ENCODE peak calls at places on chromosomes 4 and X, in ten cellular contexts. X, U, P, V, F, A, Y, Z, T and O are unnamed samples.

GRCh38 chrX:38987135-38987780 is 186.0 kb downstream of the MID1IP1 start:
- DNase-seq in X (no peak), U (no peak), P (no peak), V (peak; percentile 12), F (no peak), A (peak; percentile 12), Y (no peak), Z (no peak), T (no peak), O (no peak)

GRCh38 chr4:687975-688694 is 816 bp downstream of the SLC49A3 start:
- DNase-seq in X (no peak), U (peak; percentile 60), P (no peak), V (no peak), F (no peak), A (no peak), Y (no peak), Z (no peak), T (no peak), O (peak; percentile 63)

GRCh38 chr4:122577808-122578781 is 42.8 kb downstream of the IL21 start:
- DNase-seq in X (peak; percentile 5), U (no peak), P (no peak), V (peak; percentile 43), F (peak; percentile 57), A (peak; percentile 16), Y (peak; percentile 56), Z (no peak), T (peak; percentile 23), O (no peak)

GRCh38 chrX:39152106-39152649 is 350.9 kb downstream of the MID1IP1 start:
- DNase-seq in X (peak; percentile 6), U (no peak), P (no peak), V (peak; percentile 49), F (peak; percentile 67), A (no peak), Y (peak; percentile 13), Z (no peak), T (peak; percentile 18), O (no peak)

GRCh38 chr4:16721618-16722291 is 176.7 kb downstream of the LDB2 start:
- DNase-seq in X (no peak), U (no peak), P (no peak), V (no peak), F (no peak), A (peak; percentile 89), Y (peak; percentile 94), Z (no peak), T (no peak), O (no peak)

GRCh38 chr4:106803107-106803506 is 233.0 kb downstream of the DKK2 start:
- DNase-seq in X (no peak), U (no peak), P (no peak), V (no peak), F (no peak), A (peak; percentile 10), Y (no peak), Z (no peak), T (no peak), O (no peak)

GRCh38 chr4:94412019-94413017 is 39.4 kb upstream of the PDLIM5 start:
- DNase-seq in X (peak; percentile 30), U (no peak), P (no peak), V (no peak), F (no peak), A (peak; percentile 88), Y (peak; percentile 93), Z (no peak), T (no peak), O (no peak)

GRCh38 chr4:47386146-47386545 is 77.4 kb downstream of the COMMD8 start:
- DNase-seq in X (no peak), U (no peak), P (no peak), V (no peak), F (no peak), A (no peak), Y (no peak), Z (no peak), T (no peak), O (no peak)

GRCh38 chr4:15882675-15883086 is 55.9 kb downstream of the FGFBP1 start:
- DNase-seq in X (peak; percentile 47), U (no peak), P (no peak), V (peak; percentile 33), F (peak; percentile 82), A (peak; percentile 72), Y (peak; percentile 90), Z (peak; percentile 47), T (peak; percentile 69), O (peak; percentile 53)

GRCh38 chrX:15973299-15973698 is 118.7 kb upstream of the AP1S2 start:
- DNase-seq in X (peak; percentile 29), U (no peak), P (no peak), V (peak; percentile 12), F (peak; percentile 63), A (peak; percentile 4), Y (peak; percentile 39), Z (peak; percentile 25), T (no peak), O (no peak)

GRCh38 chrX:78997870-78998558 is 52.8 kb downstream of the P2RY10 start:
- DNase-seq in X (no peak), U (no peak), P (no peak), V (no peak), F (peak; percentile 1), A (no peak), Y (no peak), Z (no peak), T (no peak), O (no peak)

GRCh38 chrX:10600479-10600878 is 19.9 kb downstream of the MID1 start:
- DNase-seq in X (no peak), U (no peak), P (no peak), V (no peak), F (no peak), A (no peak), Y (no peak), Z (no peak), T (no peak), O (no peak)
- H3K4me1 ChIP-seq in X (no peaks in the 10 kb centered on the region), U (no peaks in the 10 kb centered on the region), P (no peaks in the 10 kb centered on the region), V (peaks cover 6% of the 10 kb centered on the region), F (peaks cover 16% of the 10 kb centered on the region), A (peaks cover 2% of the 10 kb centered on the region), Y (peaks cover 8% of the 10 kb centered on the region), Z (peaks cover 6% of the 10 kb centered on the region), T (no peaks in the 10 kb centered on the region), O (no peaks in the 10 kb centered on the region)

DNA sequence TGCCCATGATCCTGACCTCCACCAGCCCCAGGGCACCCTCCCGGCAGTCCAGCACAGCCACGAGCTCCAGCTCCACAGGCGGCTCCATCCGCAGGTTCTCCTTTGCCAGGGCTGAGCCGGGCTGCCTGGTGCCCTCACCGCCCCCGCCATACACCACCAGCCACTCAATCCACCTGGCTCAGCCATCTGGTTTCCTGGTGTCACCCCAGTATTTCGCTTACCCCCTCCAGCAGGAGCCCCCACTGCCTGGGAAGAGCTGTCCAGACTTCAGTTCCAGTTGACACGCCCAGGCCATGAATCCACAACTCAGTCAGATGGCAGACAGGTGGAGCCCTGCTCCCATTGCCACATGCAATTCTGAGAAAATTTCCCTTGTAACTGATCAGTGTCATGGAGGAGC is 3.9 kb downstream of the SHISA3 start:
- DNase-seq in X (no peak), U (no peak), P (no peak), V (no peak), F (peak; percentile 28), A (no peak), Y (no peak), Z (no peak), T (no peak), O (no peak)
- H3K27me3 ChIP-seq in X (peaks cover 35% of the 10 kb centered on the region), U (no peaks in the 10 kb centered on the region), P (no peaks in the 10 kb centered on the region), V (peaks cover 66% of the 10 kb centered on the region), F (peaks cover 60% of the 10 kb centered on the region), A (peaks cover 15% of the 10 kb centered on the region), Y (peaks cover 90% of the 10 kb centered on the region), Z (peaks cover 47% of the 10 kb centered on the region), T (peaks cover 46% of the 10 kb centered on the region), O (peaks cover 3% of the 10 kb centered on the region)

DNA sequence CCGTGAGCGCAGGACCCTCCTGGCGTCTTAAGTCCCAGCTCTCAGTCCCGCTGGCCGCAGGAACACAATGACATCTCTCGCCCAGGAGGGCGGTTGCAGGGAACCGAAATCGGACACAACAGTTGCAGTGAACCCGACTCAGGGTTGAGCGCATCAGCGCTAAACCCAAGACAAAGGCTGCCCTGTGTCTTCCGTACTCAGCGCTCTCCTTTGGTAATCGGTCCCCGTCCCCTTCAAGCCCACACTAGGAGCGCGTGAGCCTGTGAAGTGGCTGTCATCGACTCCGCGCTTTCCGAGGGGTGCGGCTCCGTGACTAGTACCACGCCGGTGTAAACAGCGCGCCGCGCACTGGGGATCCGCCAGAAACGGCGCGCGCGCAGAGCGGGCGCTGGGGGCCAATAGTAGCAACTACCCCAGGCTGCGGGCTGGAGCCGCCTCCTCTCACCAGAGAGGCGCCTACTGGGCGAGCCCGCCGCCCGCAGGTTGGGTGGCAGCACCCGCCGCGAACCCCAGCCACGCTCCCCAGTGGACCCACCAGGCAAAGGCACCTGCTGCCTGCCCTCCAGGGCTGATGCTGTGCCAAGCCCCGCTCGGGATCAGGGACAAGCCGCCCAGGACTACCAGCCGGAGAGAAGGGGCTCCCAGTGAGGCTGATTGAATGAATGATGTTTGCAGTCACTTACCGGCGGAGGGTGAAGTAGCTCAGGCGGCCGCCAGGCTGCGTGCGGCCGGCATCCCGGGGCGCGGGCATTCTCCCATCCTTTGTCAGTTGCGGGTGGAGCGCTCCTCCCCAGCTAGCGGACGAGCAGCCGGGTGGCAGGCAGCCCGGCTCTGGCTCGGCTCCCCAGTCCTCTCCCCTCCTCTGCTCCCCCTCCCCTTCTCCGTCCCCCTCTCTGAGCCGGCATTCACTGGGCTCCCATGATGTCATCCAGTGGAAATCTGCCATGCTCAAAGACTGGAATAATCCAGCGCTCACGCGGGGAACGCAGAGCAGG is 370.4 kb upstream of the SMIM31 start:
- DNase-seq in X (peak; percentile 9), U (peak; percentile 50), P (no peak), V (no peak), F (peak; percentile 86), A (peak; percentile 72), Y (no peak), Z (peak; percentile 49), T (peak; percentile 70), O (peak; percentile 80)
- H3K4me3 ChIP-seq in X (peak overlapping the region; percentile 15), U (no peak overlapping the region), P (peak overlapping the region; percentile 44), V (peak overlapping the region; percentile 13), F (peak overlapping the region; percentile 70), A (peak overlapping the region; percentile 38), Y (peak overlapping the region; percentile 33), Z (peak overlapping the region; percentile 86), T (peak overlapping the region; percentile 85), O (no peak overlapping the region)

GRCh38 chrX:43068639-43069038 is 290.7 kb upstream of the PPP1R2C start:
- DNase-seq in X (no peak), U (no peak), P (no peak), V (no peak), F (no peak), A (no peak), Y (no peak), Z (no peak), T (no peak), O (no peak)
- H3K4me1 ChIP-seq in X (no peaks in the 10 kb centered on the region), U (no peaks in the 10 kb centered on the region), P (no peaks in the 10 kb centered on the region), V (no peaks in the 10 kb centered on the region), F (peaks cover 3% of the 10 kb centered on the region), A (no peaks in the 10 kb centered on the region), Y (peaks cover 8% of the 10 kb centered on the region), Z (no peaks in the 10 kb centered on the region), T (no peaks in the 10 kb centered on the region), O (no peaks in the 10 kb centered on the region)